ENCODE peak calls at places on chromosomes 5 and 9, in four cellular contexts. E is H9, Z is HepG2, W is neuronal stem cell. A is an unnamed sample.

GRCh38 chr5:139669681-139670368 is 21.7 kb downstream of the CXXC5 start:
- DNase-seq in E (no peak), Z (peak; percentile 53), W (no peak), A (no peak)

GRCh38 chr5:26569241-26569928 is 469.0 kb downstream of the CDH9 start:
- DNase-seq in E (no peak), Z (no peak), W (no peak), A (no peak)

GRCh38 chr9:3478549-3478953 is 47.2 kb downstream of the RFX3 start:
- DNase-seq in E (no peak), Z (peak; percentile 9), W (no peak), A (peak; percentile 6)

GRCh38 chr9:35908484-35909125 is 685 bp upstream of the SPAAR start:
- DNase-seq in E (no peak), Z (no peak), W (no peak), A (peak; percentile 58)

GRCh38 chr5:34991486-34992238 is 56.1 kb downstream of the AGXT2 start:
- DNase-seq in E (no peak), Z (no peak), W (no peak), A (no peak)

GRCh38 chr9:72888032-72888431 is 64.8 kb downstream of the ALDH1A1 start:
- DNase-seq in E (no peak), Z (no peak), W (no peak), A (peak; percentile 9)

GRCh38 chr9:84781431-84781830 is 111.9 kb downstream of the NTRK2 start:
- DNase-seq in E (no peak), Z (peak; percentile 23), W (no peak), A (no peak)

GRCh38 chr9:111005711-111006482 is 32.4 kb downstream of the LPAR1 start:
- DNase-seq in E (no peak), Z (no peak), W (no peak), A (no peak)

GRCh38 chr5:81687292-81687691 is 63.6 kb downstream of the SSBP2 start:
- DNase-seq in E (no peak), Z (no peak), W (no peak), A (no peak)

GRCh38 chr5:154318691-154319090 is 127.1 kb upstream of the SAP30L start:
- DNase-seq in E (no peak), Z (no peak), W (no peak), A (no peak)

GRCh38 chr9:117247271-117247670 is 167.6 kb downstream of the ASTN2 start:
- DNase-seq in E (no peak), Z (peak; percentile 2), W (no peak), A (no peak)

GRCh38 chr5:139873033-139873794 is 77.6 kb downstream of the PSD2 start:
- DNase-seq in E (no peak), Z (no peak), W (no peak), A (no peak)

GRCh38 chr5:172903790-172904189 is 55.4 kb upstream of the RPL26L1 start:
- DNase-seq in E (no peak), Z (no peak), W (no peak), A (peak; percentile 93)

GRCh38 chr5:172901012-172901780 is 58.0 kb upstream of the RPL26L1 start:
- DNase-seq in E (no peak), Z (peak; percentile 22), W (no peak), A (no peak)

GRCh38 chr5:172902497-172903472 is 56.4 kb upstream of the RPL26L1 start:
- DNase-seq in E (peak; percentile 57), Z (peak; percentile 90), W (peak; percentile 24), A (peak; percentile 90)

GRCh38 chr5:172904312-172904642 is 54.9 kb upstream of the RPL26L1 start:
- DNase-seq in E (no peak), Z (no peak), W (no peak), A (no peak)

GRCh38 chr5:172901788-172902496 is 57.3 kb upstream of the RPL26L1 start:
- DNase-seq in E (no peak), Z (no peak), W (no peak), A (no peak)
- H3K4me1 ChIP-seq in E (peaks cover 7% of the 10 kb centered on the region), Z (peaks cover 44% of the 10 kb centered on the region), W (peaks cover 13% of the 10 kb centered on the region), A (peaks cover 85% of the 10 kb centered on the region)

DNA sequence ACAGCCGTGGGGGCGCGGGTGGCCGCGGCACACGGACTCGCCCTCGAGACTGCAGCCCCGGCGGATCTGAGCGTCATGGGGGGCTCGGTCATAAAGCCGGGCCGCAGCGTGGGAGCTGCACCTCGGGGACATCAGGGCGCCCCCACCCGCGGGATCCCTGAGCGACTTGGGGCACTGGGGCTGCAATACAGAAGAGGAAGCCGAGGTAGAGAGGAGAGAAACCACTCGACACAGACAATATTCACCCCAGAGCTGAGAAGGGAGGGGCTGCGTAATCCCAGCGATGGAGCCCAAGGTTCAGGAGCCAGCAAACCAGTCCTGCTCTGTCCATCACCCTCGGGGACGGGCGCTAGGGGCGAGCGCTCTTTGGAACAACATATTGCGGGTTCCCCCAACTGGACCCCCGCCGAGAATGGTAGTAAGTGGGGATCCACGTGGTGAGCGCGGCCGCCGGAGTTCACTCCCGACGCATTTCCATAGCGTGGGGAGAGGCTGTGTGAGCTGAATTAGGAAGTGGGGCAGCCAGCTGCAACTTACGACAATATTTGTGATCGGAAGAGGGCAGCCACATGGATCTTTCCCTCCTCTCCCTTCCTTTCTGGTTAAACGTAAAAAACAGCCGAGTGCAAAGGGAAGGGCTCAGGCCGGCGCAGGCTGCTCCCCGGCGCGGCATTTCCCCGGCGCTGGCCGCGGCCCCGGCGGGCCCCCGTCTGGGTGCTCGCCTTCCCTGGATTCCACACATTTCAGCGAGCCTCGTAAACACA is 9.9 kb downstream of the PTCH1 start:
- DNase-seq in E (peak; percentile 53), Z (peak; percentile 47), W (no peak), A (peak; percentile 91)
- H2AFZ ChIP-seq in E (no peak overlapping the region), Z (no peak overlapping the region), W (no peak overlapping the region), A (peak overlapping the region; percentile 94)

GRCh38 chr5:132407970-132408369 is 38.5 kb downstream of the SLC22A5 start:
- DNase-seq in E (no peak), Z (no peak), W (no peak), A (no peak)

GRCh38 chr5:132408456-132408855 is 38.9 kb downstream of the SLC22A5 start:
- DNase-seq in E (no peak), Z (no peak), W (no peak), A (no peak)

GRCh38 chr5:132411382-132411925 is 41.9 kb downstream of the SLC22A5 start:
- DNase-seq in E (no peak), Z (no peak), W (no peak), A (peak; percentile 71)

GRCh38 chr5:132408965-132409364 is 39.5 kb downstream of the SLC22A5 start:
- DNase-seq in E (no peak), Z (peak; percentile 64), W (no peak), A (no peak)

GRCh38 chr5:132410451-132411381 is 41.2 kb downstream of the SLC22A5 start:
- DNase-seq in E (peak; percentile 84), Z (peak; percentile 60), W (peak; percentile 70), A (peak; percentile 94)
- H3K4me1 ChIP-seq in E (no peaks in the 10 kb centered on the region), Z (peaks cover 67% of the 10 kb centered on the region), W (peaks cover 3% of the 10 kb centered on the region), A (peaks cover 50% of the 10 kb centered on the region)

GRCh38 chr5:58114324-58114723 is 345.6 kb downstream of the PLK2 start:
- DNase-seq in E (no peak), Z (no peak), W (no peak), A (peak; percentile 47)
- H2AFZ ChIP-seq in E (no peak overlapping the region), Z (no peak overlapping the region), W (no peak overlapping the region), A (peak overlapping the region; percentile 35)

DNA sequence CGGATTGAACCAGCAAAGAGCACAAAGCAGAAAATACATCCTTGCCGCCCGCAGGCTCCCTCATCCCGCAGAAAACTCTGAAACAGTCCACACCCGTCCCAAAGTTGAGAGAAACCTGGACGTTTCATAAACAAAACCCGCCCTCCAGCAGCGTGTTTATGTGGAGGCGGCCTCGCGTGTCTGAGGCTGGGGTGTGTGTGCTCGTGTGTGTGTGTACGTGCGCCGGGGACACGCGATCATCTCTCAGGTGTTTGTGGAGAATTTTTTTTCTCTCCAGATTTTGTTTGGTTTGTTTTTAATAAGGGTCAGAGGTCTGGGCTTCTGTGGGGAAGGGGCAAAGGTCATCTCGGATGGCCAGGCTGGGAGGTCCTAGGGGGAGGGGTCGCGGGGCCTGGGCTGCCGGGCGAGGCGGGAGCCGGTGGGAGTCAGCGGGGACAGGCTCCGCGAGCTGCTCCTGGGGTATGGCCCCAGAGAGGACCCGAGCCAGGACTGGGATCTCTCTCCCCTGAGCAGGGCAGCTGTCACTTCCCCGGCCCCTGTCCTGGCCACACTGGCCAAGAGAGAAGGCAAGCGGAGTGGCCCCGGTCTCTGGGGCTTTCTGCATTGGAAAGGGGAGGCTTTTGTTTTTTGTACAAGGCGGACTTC is 206.4 kb downstream of the C9orf50 start:
- DNase-seq in E (no peak), Z (peak; percentile 48), W (peak; percentile 81), A (peak; percentile 89)
- H3K4me1 ChIP-seq in E (no peaks in the 10 kb centered on the region), Z (peaks cover 70% of the 10 kb centered on the region), W (peaks cover 37% of the 10 kb centered on the region), A (peaks cover 13% of the 10 kb centered on the region)

DNA sequence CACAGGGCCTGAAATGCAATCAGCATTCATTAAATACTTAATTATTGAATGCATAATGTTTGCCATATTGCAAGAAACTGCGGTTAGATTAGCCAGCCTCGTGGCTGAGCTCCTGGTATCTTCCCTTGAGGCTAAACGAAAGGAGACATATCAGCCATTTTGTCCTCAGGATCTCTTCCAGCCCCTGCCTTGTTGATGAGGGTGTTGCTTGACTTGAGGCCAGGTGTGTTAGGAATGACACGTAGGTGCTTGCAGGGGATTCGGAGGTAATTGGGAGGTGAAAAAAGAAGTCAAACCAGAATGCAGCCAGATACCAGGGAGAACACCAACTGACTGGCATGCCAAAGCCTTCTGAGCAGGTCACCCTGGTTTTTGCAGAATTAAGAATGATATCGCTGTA is 12.5 kb downstream of the SH3RF2 start:
- DNase-seq in E (no peak), Z (no peak), W (no peak), A (no peak)
- H2AFZ ChIP-seq in E (no peak overlapping the region), Z (no peak overlapping the region), W (no peak overlapping the region), A (no peak overlapping the region)

GRCh38 chr5:119290607-119291006 is 65.2 kb upstream of the TNFAIP8 start:
- DNase-seq in E (no peak), Z (no peak), W (no peak), A (no peak)
- H3K4me1 ChIP-seq in E (peaks cover 11% of the 10 kb centered on the region), Z (peaks cover 6% of the 10 kb centered on the region), W (peaks cover 3% of the 10 kb centered on the region), A (peaks cover 15% of the 10 kb centered on the region)

GRCh38 chr9:127536499-127536898 is 75.6 kb upstream of the STXBP1 start:
- DNase-seq in E (no peak), Z (no peak), W (no peak), A (no peak)
- H2AFZ ChIP-seq in E (no peak overlapping the region), Z (no peak overlapping the region), W (no peak overlapping the region), A (no peak overlapping the region)

DNA sequence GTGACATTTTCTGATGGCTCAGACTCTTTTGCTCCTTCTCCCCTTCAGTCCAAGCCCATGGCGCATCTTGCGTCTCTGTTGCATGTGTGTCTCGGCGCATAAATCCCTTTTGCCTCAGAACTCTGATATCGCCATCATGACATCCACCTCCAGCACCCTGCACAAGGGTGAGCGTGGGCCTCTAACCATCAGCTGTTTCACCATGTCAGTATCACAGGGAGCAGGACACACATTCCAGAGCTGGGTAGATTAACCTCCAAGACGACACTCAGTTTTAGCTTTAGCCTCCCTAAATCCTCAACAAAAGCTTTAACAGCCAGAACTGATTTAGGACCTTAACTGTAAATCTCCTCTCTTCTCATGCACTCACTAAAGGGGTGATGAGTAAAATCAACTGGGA is 239.0 kb downstream of the EBF1 start:
- DNase-seq in E (no peak), Z (no peak), W (no peak), A (no peak)
- H3K4me1 ChIP-seq in E (no peaks in the 10 kb centered on the region), Z (no peaks in the 10 kb centered on the region), W (peaks cover 11% of the 10 kb centered on the region), A (peaks cover 20% of the 10 kb centered on the region)